ENCODE peak calls at places on chromosomes 3 and 15, in nine cellular contexts. S, O, L, W, R, I, Z, P and K are unnamed samples.

GRCh38 chr15:23857028-23857641 is 170.0 kb upstream of the NDN start:
- DNase-seq in O (peak; percentile 42), Z (no peak), S (peak; percentile 13), R (peak; percentile 60), L (no peak), P (peak; percentile 34), W (peak; percentile 7), I (peak; percentile 20), K (no peak)

GRCh38 chr3:183253364-183253960 is 409 bp downstream of the B3GNT5 start:
- DNase-seq in O (peak; percentile 52), Z (peak; percentile 35), R (peak; percentile 23), P (peak; percentile 77), I (peak; percentile 78), S (no peak), L (peak; percentile 48), W (peak; percentile 60), K (peak; percentile 74)

GRCh38 chr15:64138542-64138941 is 13.0 kb upstream of the SNX22 start:
- DNase-seq in R (no peak), I (no peak), W (no peak), L (no peak), S (no peak), P (no peak), O (no peak), Z (no peak), K (no peak)

GRCh38 chr3:49535971-49536874 is 18.1 kb upstream of the BSN start:
- DNase-seq in W (no peak), L (no peak), R (no peak), Z (no peak), I (no peak), O (no peak), S (no peak), P (no peak), K (no peak)

GRCh38 chr3:195078891-195079440 is 192.0 kb downstream of the XXYLT1 start:
- DNase-seq in I (no peak), P (no peak), O (no peak), S (no peak), L (no peak), W (no peak), Z (no peak), R (no peak), K (no peak)

GRCh38 chr3:52022323-52023100 is 26.8 kb upstream of the RPL29 start:
- DNase-seq in P (no peak), O (no peak), I (no peak), L (no peak), R (no peak), W (peak; percentile 42), Z (no peak), S (no peak), K (no peak)

GRCh38 chr3:55884491-55885285 is 397.6 kb upstream of the WNT5A start:
- DNase-seq in S (peak; percentile 34), P (no peak), W (peak; percentile 19), O (no peak), R (no peak), I (no peak), L (no peak), Z (no peak), K (no peak)

GRCh38 chr3:187640823-187641135 is 29.4 kb downstream of the SST start:
- DNase-seq in S (no peak), Z (no peak), L (no peak), W (no peak), R (no peak), I (no peak), O (no peak), P (no peak), K (no peak)

GRCh38 chr3:155658669-155659068 is 86.2 kb downstream of the PLCH1 start:
- DNase-seq in I (no peak), L (no peak), Z (no peak), O (no peak), S (no peak), P (no peak), W (no peak), R (no peak), K (no peak)

GRCh38 chr15:64438653-64439447 is 21.5 kb upstream of the ZNF609 start:
- DNase-seq in S (no peak), I (no peak), P (no peak), L (no peak), W (no peak), O (peak; percentile 3), Z (no peak), R (no peak), K (no peak)

GRCh38 chr3:32577621-32578556 is 7.2 kb upstream of the DYNC1LI1 start:
- DNase-seq in I (peak; percentile 7), S (no peak), Z (peak; percentile 25), P (no peak), O (peak; percentile 85), W (no peak), R (no peak), L (no peak), K (no peak)

GRCh38 chr3:8668216-8668615 is 23.6 kb upstream of the SSUH2 start:
- DNase-seq in R (no peak), I (no peak), Z (no peak), W (peak; percentile 12), O (no peak), S (no peak), P (no peak), L (no peak), K (no peak)

GRCh38 chr3:70816346-70816745 is 503.9 kb upstream of the MDFIC2 start:
- DNase-seq in S (no peak), O (no peak), W (no peak), P (no peak), Z (no peak), R (no peak), L (no peak), I (no peak), K (no peak)

GRCh38 chr15:51536965-51537574 is 85.5 kb downstream of the DMXL2 start:
- DNase-seq in O (no peak), P (no peak), L (no peak), I (peak; percentile 17), W (peak; percentile 10), S (peak; percentile 23), R (peak; percentile 7), Z (no peak), K (no peak)

GRCh38 chr3:166425900-166426611 is 588.8 kb upstream of the BCHE start:
- DNase-seq in Z (no peak), L (no peak), O (no peak), S (no peak), I (no peak), W (no peak), R (peak; percentile 39), P (no peak), K (no peak)

GRCh38 chr3:16181361-16181760 is 6.9 kb downstream of the GALNT15 start:
- DNase-seq in R (no peak), I (no peak), O (peak; percentile 13), P (peak; percentile 42), Z (no peak), L (no peak), W (no peak), S (no peak), K (peak; percentile 51)

GRCh38 chr3:15634671-15635661 is 33.4 kb downstream of the BTD start:
- DNase-seq in O (no peak), I (peak; percentile 96), R (no peak), S (no peak), W (peak; percentile 97), P (no peak), L (peak; percentile 98), Z (no peak), K (no peak)

DNA sequence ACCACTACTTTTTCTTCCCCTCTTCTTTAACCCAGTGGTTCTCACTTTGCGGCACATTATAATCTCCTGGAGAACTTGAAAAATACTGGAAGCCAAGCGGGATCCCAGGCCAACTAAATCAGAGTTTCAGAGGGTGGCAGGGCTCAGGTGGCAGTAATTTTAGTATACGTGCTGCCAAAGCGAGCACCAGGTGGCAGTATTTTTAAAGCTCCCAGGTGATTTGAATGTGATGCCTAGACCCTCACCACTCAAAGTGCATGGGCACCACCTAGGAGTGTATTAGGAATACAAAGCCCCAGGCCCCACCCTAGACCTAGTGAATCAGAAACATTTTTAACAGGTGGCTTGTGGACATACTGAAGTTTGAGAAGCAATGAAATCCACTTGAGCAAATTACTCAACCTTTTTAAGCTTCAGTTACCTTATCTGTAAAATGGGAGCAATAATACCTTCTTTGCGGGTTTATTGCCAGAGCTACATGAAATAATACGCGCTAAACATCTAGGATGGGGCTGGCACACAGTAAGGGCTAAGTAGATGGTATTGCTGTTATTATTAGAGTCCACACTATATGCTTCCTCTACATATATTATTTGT is 8.3 kb downstream of the B3GALNT1 start:
- DNase-seq in S (peak; percentile 7), L (no peak), R (peak; percentile 13), Z (no peak), P (no peak), I (no peak), O (peak; percentile 6), W (peak; percentile 11), K (no peak)
- TF ChIP-seq CTCF in S (peak; percentile 18), L (peak; percentile 18), R (peak; percentile 20), Z (no peak), P (no peak), I (peak; percentile 42), O (no peak), W (peak; percentile 1), K (peak; percentile 33)

GRCh38 chr3:98801042-98801747 is 38.1 kb downstream of the ST3GAL6 start:
- DNase-seq in R (no peak), L (no peak), P (no peak), Z (no peak), O (no peak), S (no peak), I (no peak), W (no peak), K (no peak)
- TF ChIP-seq CTCF in R (no peak), L (peak; percentile 16), P (no peak), Z (no peak), O (no peak), S (no peak), I (peak; percentile 33), W (no peak), K (peak; percentile 27)

GRCh38 chr15:52765779-52766178 is 24.4 kb downstream of the ONECUT1 start:
- DNase-seq in W (no peak), P (no peak), R (peak; percentile 62), L (no peak), S (no peak), Z (no peak), O (no peak), I (peak; percentile 12), K (no peak)
- TF ChIP-seq CTCF in W (peak; percentile 32), P (no peak), R (peak; percentile 22), L (no peak), S (no peak), Z (no peak), O (no peak), I (peak; percentile 43), K (peak; percentile 64)

DNA sequence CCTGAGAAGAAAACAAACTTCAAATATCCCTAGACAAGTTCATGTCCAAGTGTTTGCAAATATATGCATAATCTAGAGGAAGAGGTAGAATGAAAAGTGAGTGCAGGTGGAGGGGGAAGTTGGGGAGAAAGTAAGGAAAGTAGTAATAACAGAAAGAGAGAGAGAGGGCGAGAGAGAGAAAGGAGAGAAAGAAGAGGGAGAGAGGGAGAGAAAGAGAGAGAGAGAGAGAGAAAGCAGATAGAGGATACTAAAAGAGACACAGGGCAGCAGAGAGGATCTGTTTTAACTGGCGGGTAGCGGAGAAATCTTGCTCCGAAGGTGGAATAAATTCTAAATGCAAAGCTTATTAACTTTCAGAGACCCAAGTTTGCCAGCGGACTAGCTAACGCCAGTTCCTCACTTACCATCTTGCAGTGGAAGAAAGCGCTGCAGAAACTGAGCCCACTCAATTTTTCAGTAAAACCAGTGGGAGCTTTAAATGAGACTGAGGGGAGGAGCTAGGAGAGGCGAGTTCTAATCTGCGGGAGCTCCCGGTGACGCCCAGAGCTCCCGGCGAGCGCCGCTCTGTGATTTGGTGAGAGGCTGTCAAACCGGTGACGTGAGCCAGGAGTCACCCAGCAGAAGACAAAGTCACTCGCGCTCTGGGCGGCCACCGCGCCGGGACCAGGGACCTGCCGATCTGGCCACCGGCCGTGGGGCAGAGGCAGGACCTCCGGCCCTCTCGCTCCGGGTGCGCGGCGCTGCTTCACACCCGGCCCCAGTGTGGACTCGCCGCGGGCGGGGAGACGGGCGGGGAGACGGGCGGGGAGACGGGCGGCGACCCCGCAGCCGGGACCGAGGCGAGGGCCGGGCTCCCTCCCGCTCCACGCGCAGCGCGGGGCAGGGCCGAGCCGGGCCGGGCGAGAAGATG is at the start of gene GMNC:
- DNase-seq in I (peak; percentile 81), O (peak; percentile 73), P (peak; percentile 71), R (peak; percentile 79), W (peak; percentile 81), S (peak; percentile 60), L (peak; percentile 71), Z (no peak), K (peak; percentile 76)
- TF ChIP-seq CTCF in I (no peak), O (no peak), P (no peak), R (no peak), W (no peak), S (no peak), L (no peak), Z (no peak), K (no peak)